ENCODE peak calls at places on chromosomes 1 and 21, in seven cellular contexts. L is IMR-90, X is astrocyte, U is OCI-LY7, P is fibroblast of lung, F is neural progenitor cell, B is GM23338. D is an unnamed sample. For H3K4me1 and H4K20me1, the result is how much of the 10 kb centered on the place peaks cover.

GRCh38 chr1:21317035-21317689 is 26.9 kb upstream of the ECE1 start:
- DNase-seq in P (peak), L (peak), U (no peak), F (no peak), B (no peak), X (peak), D (no peak)

GRCh38 chr1:42923367-42924248 is 35.1 kb downstream of the SLC2A1 start:
- DNase-seq in L (no peak), U (no peak), P (no peak), X (no peak), B (no peak), F (no peak), D (no peak)

GRCh38 chr1:111221633-111222286 is 5.8 kb upstream of the CHI3L2 start:
- DNase-seq in B (no peak), P (peak), X (peak), F (no peak), L (peak), U (peak), D (no peak)

GRCh38 chr1:212482352-212483153 is 49.8 kb downstream of the NENF start:
- DNase-seq in B (no peak), X (peak), U (no peak), L (peak), P (peak), F (no peak), D (no peak)

GRCh38 chr1:161215079-161215478 is at the start of gene FCER1G:
- DNase-seq in P (no peak), L (no peak), U (no peak), B (no peak), F (no peak), X (no peak), D (no peak)

GRCh38 chr1:156559086-156559796 is 13.1 kb downstream of the IQGAP3 start:
- DNase-seq in U (no peak), P (no peak), X (no peak), L (no peak), B (no peak), F (no peak), D (no peak)

GRCh38 chr1:20390589-20391331 is 95.2 kb downstream of the CAMK2N1 start:
- DNase-seq in P (no peak), U (no peak), L (peak), X (peak), B (no peak), F (no peak), D (no peak)

GRCh38 chr21:41425954-41426655 is at the start of gene MX1:
- DNase-seq in L (peak), X (peak), B (peak), U (peak), F (peak), P (peak), D (peak)

GRCh38 chr1:205032512-205032911 is 10.5 kb upstream of the CNTN2 start:
- DNase-seq in B (no peak), U (no peak), F (no peak), L (no peak), P (no peak), X (no peak), D (no peak)

GRCh38 chr1:31509124-31510072 is 66.9 kb upstream of the TINAGL1 start:
- DNase-seq in L (no peak), X (no peak), U (no peak), F (no peak), B (no peak), P (no peak), D (no peak)

GRCh38 chr1:227058321-227058751 is 118.2 kb downstream of the COQ8A start:
- DNase-seq in U (no peak), B (no peak), P (peak), F (no peak), L (peak), X (peak), D (peak)

GRCh38 chr1:40742363-40743061 is 41.1 kb upstream of the KCNQ4 start:
- DNase-seq in F (no peak), L (no peak), U (no peak), B (no peak), X (no peak), P (no peak), D (no peak)

GRCh38 chr1:74935446-74935845 is 198.7 kb upstream of the LHX8 start:
- DNase-seq in X (no peak), L (no peak), P (no peak), F (no peak), U (no peak), B (peak), D (no peak)

GRCh38 chr1:178361847-178362246 is 134.9 kb downstream of the CLEC20A start:
- DNase-seq in B (peak), L (no peak), F (no peak), P (no peak), X (no peak), U (peak), D (no peak)

GRCh38 chr1:5223266-5223665 is 568.9 kb downstream of the AJAP1 start:
- DNase-seq in X (no peak), P (no peak), F (peak), U (no peak), B (no peak), L (no peak), D (no peak)

GRCh38 chr1:169338617-169339016 is 29.0 kb downstream of the NME7 start:
- DNase-seq in P (no peak), U (no peak), F (no peak), B (no peak), L (no peak), X (no peak), D (no peak)

GRCh38 chr1:115090547-115090946 is 1.2 kb upstream of the TSPAN2 start:
- DNase-seq in L (peak), B (peak), F (peak), P (peak), U (no peak), X (peak), D (no peak)

GRCh38 chr1:208614610-208615009 is 370.4 kb upstream of the PLXNA2 start:
- DNase-seq in X (no peak), U (no peak), F (no peak), L (no peak), P (no peak), B (no peak), D (no peak)

GRCh38 chr1:87436534-87436933 is 107.9 kb downstream of the LMO4 start:
- DNase-seq in L (no peak), B (no peak), P (no peak), F (peak), X (no peak), U (no peak), D (no peak)

GRCh38 chr1:107309962-107310361 is 169.1 kb downstream of the NTNG1 start:
- DNase-seq in L (no peak), U (no peak), X (no peak), B (no peak), P (no peak), F (no peak), D (no peak)

GRCh38 chr1:76402128-76402527 is 327.6 kb downstream of the ST6GALNAC3 start:
- DNase-seq in F (no peak), X (no peak), U (no peak), P (no peak), B (no peak), L (no peak), D (no peak)

GRCh38 chr1:180951881-180952656 is 39.4 kb downstream of the KIAA1614 start:
- DNase-seq in U (no peak), P (no peak), X (no peak), B (no peak), L (no peak), F (no peak), D (no peak)

GRCh38 chr1:163173121-163173520 is 29.6 kb downstream of the RGS5 start:
- DNase-seq in X (no peak), B (no peak), U (no peak), L (no peak), P (peak), F (no peak), D (no peak)

GRCh38 chr1:78475888-78476610 is 14.7 kb upstream of the PTGFR start:
- DNase-seq in U (no peak), L (no peak), F (no peak), B (no peak), P (peak), X (no peak), D (no peak)

GRCh38 chr1:57310992-57311790 is 112.7 kb downstream of the DAB1 start:
- DNase-seq in B (no peak), P (no peak), X (no peak), U (no peak), L (no peak), F (no peak), D (no peak)

DNA sequence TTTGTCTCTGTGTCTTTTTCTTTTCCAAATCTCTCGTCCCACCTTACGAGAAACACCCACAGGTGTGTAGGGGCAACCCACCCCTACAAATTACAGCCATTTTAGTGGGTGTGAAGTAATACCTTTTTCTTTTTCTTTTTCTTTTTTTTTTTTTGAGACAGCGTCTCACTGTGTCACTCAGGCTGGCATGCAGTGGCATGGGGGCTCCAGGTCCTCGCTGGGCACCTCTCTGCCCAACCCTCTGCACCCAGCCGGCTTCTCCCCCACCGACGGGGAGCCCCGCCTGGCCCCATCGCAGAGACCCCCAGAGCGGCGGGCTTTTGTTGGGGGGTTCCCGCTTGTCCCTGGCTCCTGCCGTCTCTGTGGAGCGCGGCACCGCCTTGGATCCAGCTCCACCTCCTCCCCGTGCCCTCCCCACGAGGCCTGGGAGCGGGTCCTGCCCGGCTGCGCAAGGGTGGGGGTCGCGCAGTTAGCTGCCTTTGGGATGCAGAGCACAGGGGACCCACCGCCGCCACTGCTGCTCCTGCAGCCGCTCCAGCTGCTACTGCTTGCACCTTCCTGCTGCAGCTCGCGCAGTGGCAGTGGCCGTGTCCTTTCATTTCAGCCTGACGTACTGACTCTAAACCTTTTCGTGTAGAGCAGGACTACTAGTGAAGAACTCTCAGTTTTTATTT is 10.9 kb upstream of the NVL start:
- DNase-seq in F (peak), P (peak), L (no peak), U (no peak), X (no peak), B (peak), D (no peak)
- H3K4me3 ChIP-seq in F (peak), P (peak), L (peak), U (no peak), X (peak), B (peak), D (peak)

GRCh38 chr1:18724801-18725200 is 94.2 kb downstream of the PAX7 start:
- DNase-seq in U (no peak), B (no peak), X (no peak), L (no peak), F (no peak), P (no peak), D (no peak)
- H3K4me1 ChIP-seq in U (under half), B (under half), X (under half), L (under half), F (half or more), P (under half), D (under half)

GRCh38 chr1:10216148-10216749 is 5.9 kb downstream of the KIF1B start:
- DNase-seq in U (no peak), L (no peak), P (no peak), B (no peak), F (no peak), X (no peak), D (no peak)
- H4K20me1 ChIP-seq in U (under half), L (half or more), P (under half), B (half or more), F (half or more), X (half or more), D (under half)

GRCh38 chr1:52634111-52634510 is 1.1 kb downstream of the SHISAL2A start:
- DNase-seq in U (no peak), L (no peak), P (no peak), X (no peak), B (no peak), F (no peak), D (no peak)
- H3K4me3 ChIP-seq in U (no peak), L (no peak), P (no peak), X (no peak), B (no peak), F (no peak), D (no peak)

GRCh38 chr1:47562147-47562546 is 124.3 kb downstream of the FOXD2 start:
- DNase-seq in L (no peak), B (no peak), F (no peak), U (no peak), P (no peak), X (no peak), D (no peak)
- H3K4me1 ChIP-seq in L (under half), B (under half), F (under half), U (under half), P (under half), X (under half), D (under half)

GRCh38 chr21:29306920-29307319 is 8.2 kb downstream of the BACH1 start:
- DNase-seq in F (no peak), P (no peak), X (no peak), B (no peak), U (no peak), L (no peak), D (no peak)
- H4K20me1 ChIP-seq in F (half or more), P (under half), X (half or more), B (half or more), U (under half), L (half or more), D (under half)

GRCh38 chr21:26179501-26179900 is 8.9 kb upstream of the APP start:
- DNase-seq in B (no peak), F (no peak), P (no peak), L (no peak), X (no peak), U (no peak), D (no peak)

GRCh38 chr21:26188422-26188821 is 17.9 kb upstream of the APP start:
- DNase-seq in L (no peak), B (no peak), F (no peak), U (no peak), P (no peak), X (no peak), D (no peak)

GRCh38 chr21:26185021-26185420 is 14.5 kb upstream of the APP start:
- DNase-seq in P (no peak), L (no peak), B (no peak), F (no peak), X (no peak), U (no peak), D (no peak)

GRCh38 chr21:26185446-26185845 is 14.9 kb upstream of the APP start:
- DNase-seq in F (no peak), B (no peak), X (no peak), P (no peak), L (no peak), U (no peak), D (no peak)
- H3K4me3 ChIP-seq in F (no peak), B (no peak), X (no peak), P (no peak), L (no peak), U (no peak), D (no peak)

DNA sequence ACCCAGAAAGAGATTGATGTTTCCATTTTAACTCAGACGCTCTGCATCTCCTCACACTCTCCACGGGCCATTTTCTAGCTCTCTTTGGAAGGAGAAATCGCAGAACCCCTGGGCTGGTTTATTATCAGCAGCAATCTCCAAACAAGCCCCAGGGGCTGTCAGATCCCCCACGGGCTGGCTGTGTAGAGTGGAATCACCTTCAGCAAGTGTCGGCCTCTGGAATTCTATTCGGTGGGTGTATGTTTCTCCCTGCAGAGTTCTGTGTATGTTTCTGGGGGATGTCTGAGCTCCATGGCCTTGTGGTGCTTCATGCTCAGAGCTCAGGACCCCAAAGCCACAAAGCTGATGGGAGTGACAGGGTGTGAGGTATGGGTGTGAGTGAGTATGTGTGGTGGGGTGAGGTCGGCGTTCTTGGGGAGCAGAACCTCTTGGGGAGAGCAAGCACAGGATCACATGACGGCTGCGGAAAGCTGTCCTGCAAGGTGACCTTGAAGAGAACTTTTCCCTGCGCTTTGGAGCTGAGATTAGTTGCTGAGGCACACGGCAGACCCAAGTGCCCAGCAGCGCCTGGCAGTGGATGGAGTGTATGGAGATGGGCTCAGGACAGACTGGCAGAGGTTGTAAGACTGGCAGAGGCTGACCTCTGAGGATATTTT is 489 bp downstream of the ACOT11 start:
- DNase-seq in F (no peak), X (no peak), P (no peak), U (no peak), B (no peak), L (no peak), D (no peak)
- H3K4me1 ChIP-seq in F (under half), X (under half), P (under half), U (under half), B (under half), L (under half), D (under half)

GRCh38 chr1:36300526-36300925 is 5.6 kb upstream of the SH3D21 start:
- DNase-seq in L (peak), U (no peak), F (no peak), X (no peak), B (no peak), P (no peak), D (peak)
- H4K20me1 ChIP-seq in L (under half), U (under half), F (under half), X (half or more), B (under half), P (under half), D (under half)

GRCh38 chr1:151721788-151722510 is 627 bp downstream of the RIIAD1 start:
- DNase-seq in B (peak), U (no peak), X (no peak), P (no peak), F (no peak), L (peak), D (no peak)
- H3K4me3 ChIP-seq in B (peak), U (peak), X (peak), P (peak), F (peak), L (peak), D (no peak)

D was measured in keratinocyte.